ENCODE peak calls at places on chromosomes 7 and 10, in four cellular contexts. One of them, this sample, is unnamed.

GRCh38 chr7:11427686-11428273 is 404.2 kb downstream of the THSD7A start:
- DNase-seq in kidney: no peak
- DNase-seq in brain microvascular endothelial cell: peak
- DNase-seq in right atrium auricular region: no peak
- DNase-seq in this sample: no peak

GRCh38 chr10:103678104-103678526 is 177.3 kb downstream of the SH3PXD2A start:
- DNase-seq in kidney: peak
- DNase-seq in right atrium auricular region: peak
- DNase-seq in brain microvascular endothelial cell: peak
- DNase-seq in this sample: peak

GRCh38 chr10:96619803-96620773 is 33.3 kb upstream of the TM9SF3 start:
- DNase-seq in right atrium auricular region: no peak
- DNase-seq in brain microvascular endothelial cell: no peak
- DNase-seq in kidney: no peak
- DNase-seq in this sample: no peak

GRCh38 chr10:28595618-28596017 is 62.7 kb downstream of the WAC start:
- DNase-seq in brain microvascular endothelial cell: peak
- DNase-seq in right atrium auricular region: no peak
- DNase-seq in kidney: no peak
- DNase-seq in this sample: no peak

GRCh38 chr7:47301078-47301477 is 280.8 kb downstream of the TNS3 start:
- DNase-seq in brain microvascular endothelial cell: no peak
- DNase-seq in kidney: no peak
- DNase-seq in right atrium auricular region: peak
- DNase-seq in this sample: no peak

GRCh38 chr10:79405221-79405994 is 40.0 kb downstream of the ZCCHC24 start:
- DNase-seq in kidney: peak
- DNase-seq in right atrium auricular region: no peak
- DNase-seq in brain microvascular endothelial cell: no peak
- DNase-seq in this sample: peak

GRCh38 chr7:70377957-70378356 is 754.0 kb upstream of the GALNT17 start:
- DNase-seq in brain microvascular endothelial cell: no peak
- DNase-seq in kidney: no peak
- DNase-seq in right atrium auricular region: no peak
- DNase-seq in this sample: no peak

GRCh38 chr10:63268139-63268797 is 135.1 kb downstream of the NRBF2 start:
- DNase-seq in brain microvascular endothelial cell: no peak
- DNase-seq in right atrium auricular region: no peak
- DNase-seq in kidney: no peak
- DNase-seq in this sample: no peak

GRCh38 chr7:95861041-95861440 is 88.7 kb downstream of the DYNC1I1 start:
- DNase-seq in brain microvascular endothelial cell: no peak
- DNase-seq in kidney: no peak
- DNase-seq in right atrium auricular region: no peak
- DNase-seq in this sample: no peak

GRCh38 chr10:62805139-62806092 is 896 bp downstream of the ADO start:
- DNase-seq in kidney: peak
- DNase-seq in right atrium auricular region: no peak
- DNase-seq in brain microvascular endothelial cell: peak
- DNase-seq in this sample: peak

GRCh38 chr7:127591591-127591990 is 1.9 kb upstream of the FSCN3 start:
- DNase-seq in brain microvascular endothelial cell: no peak
- DNase-seq in kidney: no peak
- DNase-seq in right atrium auricular region: no peak
- DNase-seq in this sample: no peak

GRCh38 chr10:86580549-86580886 is 58.9 kb upstream of the WAPL start:
- DNase-seq in brain microvascular endothelial cell: no peak
- DNase-seq in right atrium auricular region: no peak
- DNase-seq in kidney: no peak
- DNase-seq in this sample: no peak

GRCh38 chr10:89693176-89693575 is 8.2 kb upstream of the KIF20B start:
- DNase-seq in kidney: no peak
- DNase-seq in brain microvascular endothelial cell: no peak
- DNase-seq in right atrium auricular region: no peak
- DNase-seq in this sample: no peak

GRCh38 chr7:139121-139520 is 53.2 kb upstream of the FAM20C start:
- DNase-seq in kidney: no peak
- DNase-seq in brain microvascular endothelial cell: no peak
- DNase-seq in right atrium auricular region: no peak
- DNase-seq in this sample: peak

GRCh38 chr10:73857446-73857845 is 16.9 kb downstream of the CAMK2G start:
- DNase-seq in brain microvascular endothelial cell: peak
- DNase-seq in right atrium auricular region: no peak
- DNase-seq in kidney: no peak
- DNase-seq in this sample: no peak

GRCh38 chr10:28087675-28088351 is 88.9 kb upstream of the ODAD2 start:
- DNase-seq in kidney: no peak
- DNase-seq in right atrium auricular region: no peak
- DNase-seq in brain microvascular endothelial cell: peak
- DNase-seq in this sample: no peak

GRCh38 chr10:1209355-1209979 is 153.3 kb downstream of the WDR37 start:
- DNase-seq in kidney: no peak
- DNase-seq in right atrium auricular region: no peak
- DNase-seq in brain microvascular endothelial cell: no peak
- DNase-seq in this sample: peak

GRCh38 chr10:123995082-123995460 is 98.3 kb downstream of the CHST15 start:
- DNase-seq in right atrium auricular region: peak
- DNase-seq in brain microvascular endothelial cell: peak
- DNase-seq in kidney: peak
- DNase-seq in this sample: peak

GRCh38 chr7:24477376-24477775 is 95.9 kb upstream of the PALS2 start:
- DNase-seq in brain microvascular endothelial cell: no peak
- DNase-seq in kidney: no peak
- DNase-seq in right atrium auricular region: no peak
- DNase-seq in this sample: no peak

GRCh38 chr10:126749030-126749655 is 78.7 kb upstream of the C10orf90 start:
- DNase-seq in kidney: peak
- DNase-seq in right atrium auricular region: peak
- DNase-seq in brain microvascular endothelial cell: peak
- DNase-seq in this sample: peak

GRCh38 chr7:113217314-113217713 is 99.0 kb upstream of the SMIM30 start:
- DNase-seq in right atrium auricular region: no peak
- DNase-seq in kidney: no peak
- DNase-seq in brain microvascular endothelial cell: no peak
- DNase-seq in this sample: no peak

GRCh38 chr7:47539398-47540052 is 42.4 kb downstream of the TNS3 start:
- DNase-seq in kidney: peak
- DNase-seq in brain microvascular endothelial cell: peak
- DNase-seq in right atrium auricular region: no peak
- DNase-seq in this sample: peak

GRCh38 chr10:84267503-84268126 is 22.8 kb downstream of the RGR start:
- DNase-seq in kidney: no peak
- DNase-seq in brain microvascular endothelial cell: peak
- DNase-seq in right atrium auricular region: no peak
- DNase-seq in this sample: no peak

GRCh38 chr10:77601488-77601887 is 36.1 kb downstream of the KCNMA1 start:
- DNase-seq in brain microvascular endothelial cell: no peak
- DNase-seq in right atrium auricular region: no peak
- DNase-seq in kidney: no peak
- DNase-seq in this sample: no peak

GRCh38 chr7:100219271-100219737 is 445 bp upstream of the PVRIG start:
- DNase-seq in kidney: peak
- DNase-seq in right atrium auricular region: no peak
- DNase-seq in brain microvascular endothelial cell: no peak
- DNase-seq in this sample: no peak

GRCh38 chr10:132706701-132707100 is 79.2 kb downstream of the NKX6-2 start:
- DNase-seq in brain microvascular endothelial cell: no peak
- DNase-seq in kidney: peak
- DNase-seq in right atrium auricular region: no peak
- DNase-seq in this sample: peak

GRCh38 chr7:87627634-87627994 is 584 bp upstream of the RUNDC3B start:
- DNase-seq in right atrium auricular region: no peak
- DNase-seq in kidney: peak
- DNase-seq in brain microvascular endothelial cell: no peak
- DNase-seq in this sample: peak

GRCh38 chr10:86355571-86356038 is 11.0 kb downstream of the GRID1 start:
- DNase-seq in brain microvascular endothelial cell: no peak
- DNase-seq in kidney: peak
- DNase-seq in right atrium auricular region: no peak
- DNase-seq in this sample: peak

GRCh38 chr10:78250313-78251040 is 216.8 kb downstream of the RPS24 start:
- DNase-seq in right atrium auricular region: no peak
- DNase-seq in kidney: no peak
- DNase-seq in brain microvascular endothelial cell: no peak
- DNase-seq in this sample: no peak

GRCh38 chr10:120076966-120077706 is 184.6 kb downstream of the SEC23IP start:
- DNase-seq in kidney: no peak
- DNase-seq in right atrium auricular region: no peak
- DNase-seq in brain microvascular endothelial cell: no peak
- DNase-seq in this sample: no peak

GRCh38 chr10:5502903-5503835 is 3.8 kb upstream of the CALML5 start:
- DNase-seq in brain microvascular endothelial cell: no peak
- DNase-seq in right atrium auricular region: no peak
- DNase-seq in kidney: peak
- DNase-seq in this sample: peak

GRCh38 chr7:158424011-158424410 is 163.6 kb downstream of the PTPRN2 start:
- DNase-seq in right atrium auricular region: no peak
- DNase-seq in brain microvascular endothelial cell: no peak
- DNase-seq in kidney: no peak
- DNase-seq in this sample: peak

GRCh38 chr10:5959581-5960069 is 17.7 kb downstream of the IL15RA start:
- DNase-seq in brain microvascular endothelial cell: no peak
- DNase-seq in right atrium auricular region: no peak
- DNase-seq in kidney: peak
- DNase-seq in this sample: peak

GRCh38 chr7:69256634-69257081 is 341.6 kb upstream of the AUTS2 start:
- DNase-seq in right atrium auricular region: peak
- DNase-seq in kidney: no peak
- DNase-seq in brain microvascular endothelial cell: no peak
- DNase-seq in this sample: peak

GRCh38 chr10:97169911-97170693 is 15.7 kb downstream of the SLIT1 start:
- DNase-seq in right atrium auricular region: no peak
- DNase-seq in brain microvascular endothelial cell: no peak
- DNase-seq in kidney: peak
- DNase-seq in this sample: no peak

GRCh38 chr10:46299531-46300366 is 13.0 kb downstream of the ANTXRL start:
- DNase-seq in brain microvascular endothelial cell: no peak
- DNase-seq in right atrium auricular region: peak
- DNase-seq in kidney: no peak
- DNase-seq in this sample: no peak

This sample was measured in posterior vena cava.